ENCODE peak calls at places on chromosomes 1 and 21, in eight cellular contexts. S is naive thymus-derived CD4-positive, alpha-beta T cell; W is GM23338; N is keratinocyte; J is uterus; M is heart left ventricle; O is mammary epithelial cell; I is tibial artery. G is an unnamed sample. For H3K4me1, the result is how much of the 10 kb centered on the place peaks cover.

GRCh38 chr1:104760017-104760416 is 1010.3 kb downstream of the AMY1C start:
- DNase-seq in N (no peak), M (no peak), O (no peak), I (no peak), W (no peak), S (no peak), J (no peak), G (no peak)

GRCh38 chr1:41580021-41580420 is 95.5 kb upstream of the EDN2 start:
- DNase-seq in W (no peak), S (no peak), O (no peak), J (no peak), M (no peak), N (no peak), I (no peak), G (peak)

GRCh38 chr1:114956570-114956969 is 73.1 kb upstream of the TSHB start:
- DNase-seq in S (no peak), N (no peak), M (no peak), I (no peak), J (no peak), W (peak), O (peak), G (no peak)

GRCh38 chr1:53127546-53127945 is 14.9 kb downstream of the SLC1A7 start:
- DNase-seq in I (peak), N (no peak), S (no peak), J (no peak), O (no peak), W (no peak), M (no peak), G (no peak)

GRCh38 chr1:244414543-244414942 is 37.2 kb downstream of the ADSS2 start:
- DNase-seq in I (no peak), N (no peak), J (no peak), M (no peak), S (no peak), O (peak), W (no peak), G (no peak)

GRCh38 chr1:245953876-245954660 is 553.0 kb downstream of the SMYD3 start:
- DNase-seq in N (no peak), W (no peak), M (no peak), S (peak), I (no peak), J (no peak), O (peak), G (no peak)

GRCh38 chr1:24277420-24278169 is 41.6 kb upstream of the GRHL3 start:
- DNase-seq in J (no peak), W (no peak), I (no peak), N (no peak), O (peak), S (no peak), M (no peak), G (no peak)

GRCh38 chr1:163046071-163046470 is 23.1 kb upstream of the RGS4 start:
- DNase-seq in W (no peak), J (no peak), N (no peak), I (no peak), M (no peak), S (no peak), O (peak), G (no peak)

GRCh38 chr1:182350839-182351238 is 40.8 kb downstream of the GLUL start:
- DNase-seq in I (no peak), M (no peak), J (no peak), W (no peak), S (no peak), O (no peak), N (no peak), G (no peak)

GRCh38 chr1:199297901-199298300 is 659.1 kb downstream of the PTPRC start:
- DNase-seq in I (no peak), M (no peak), W (no peak), O (no peak), N (no peak), J (no peak), S (no peak), G (no peak)

GRCh38 chr21:36428789-36429671 is 43.8 kb downstream of the CHAF1B start:
- DNase-seq in O (no peak), N (no peak), I (no peak), S (no peak), M (no peak), J (no peak), W (no peak), G (no peak)

GRCh38 chr1:169427081-169427611 is at the start of gene CCDC181:
- DNase-seq in W (peak), M (peak), O (no peak), S (peak), I (no peak), N (no peak), J (peak), G (no peak)

GRCh38 chr1:119330940-119331263 is 37.7 kb upstream of the HAO2 start:
- DNase-seq in I (no peak), M (no peak), N (no peak), J (no peak), S (no peak), O (no peak), W (no peak), G (no peak)

GRCh38 chr21:40130476-40130875 is 263.2 kb downstream of the PCP4 start:
- DNase-seq in M (no peak), O (peak), J (no peak), W (no peak), I (no peak), N (peak), S (no peak), G (no peak)

GRCh38 chr1:192763756-192764155 is 45.1 kb upstream of the RGS2 start:
- DNase-seq in M (no peak), W (no peak), J (no peak), O (no peak), I (no peak), S (no peak), N (no peak), G (no peak)

GRCh38 chr1:44543816-44544185 is 130.5 kb downstream of the TMEM53 start:
- DNase-seq in O (no peak), S (no peak), I (no peak), W (peak), J (no peak), M (no peak), N (no peak), G (no peak)

GRCh38 chr1:239814306-239814881 is 277.3 kb upstream of the FMN2 start:
- DNase-seq in S (no peak), I (no peak), J (peak), M (no peak), N (no peak), W (peak), O (peak), G (peak)

GRCh38 chr1:202405928-202406327 is 57.4 kb downstream of the PPP1R12B start:
- DNase-seq in M (no peak), W (no peak), O (no peak), I (no peak), S (no peak), J (no peak), N (no peak), G (no peak)

GRCh38 chr1:2322065-2322571 is 69.2 kb downstream of the MORN1 start:
- DNase-seq in I (peak), J (peak), O (no peak), N (peak), W (peak), S (no peak), M (peak), G (peak)

GRCh38 chr1:239987103-239987745 is 104.5 kb upstream of the FMN2 start:
- DNase-seq in W (peak), N (no peak), O (peak), M (no peak), I (no peak), J (no peak), S (no peak), G (no peak)

GRCh38 chr21:43868461-43868860 is 3.4 kb downstream of the AGPAT3 start:
- DNase-seq in I (no peak), M (no peak), J (no peak), S (no peak), W (no peak), O (peak), N (no peak), G (no peak)

GRCh38 chr1:219020386-219020785 is 153.3 kb upstream of the LYPLAL1 start:
- DNase-seq in S (no peak), W (no peak), J (no peak), O (no peak), N (no peak), I (no peak), M (no peak), G (no peak)

GRCh38 chr21:26432410-26432809 is 140.7 kb downstream of the CYYR1 start:
- DNase-seq in N (no peak), J (no peak), M (no peak), W (no peak), I (no peak), S (no peak), O (no peak), G (no peak)

GRCh38 chr21:19807231-19807630 is 1191.0 kb upstream of the NCAM2 start:
- DNase-seq in S (no peak), O (no peak), J (no peak), W (no peak), I (no peak), N (no peak), M (no peak), G (no peak)

GRCh38 chr1:30287976-30288375 is 435.4 kb downstream of the MATN1 start:
- DNase-seq in I (peak), S (no peak), N (no peak), W (no peak), O (no peak), M (no peak), J (no peak), G (no peak)

GRCh38 chr1:8902765-8903164 is 24.3 kb upstream of the ENO1 start:
- DNase-seq in J (no peak), O (peak), M (no peak), W (no peak), I (no peak), N (peak), S (no peak), G (no peak)

GRCh38 chr21:44765231-44766013 is 36.2 kb downstream of the UBE2G2 start:
- DNase-seq in W (no peak), I (no peak), S (peak), J (no peak), M (no peak), N (no peak), O (peak), G (no peak)

GRCh38 chr21:33042812-33043211 is 17.1 kb downstream of the OLIG2 start:
- DNase-seq in J (no peak), S (no peak), N (no peak), W (no peak), O (peak), M (no peak), I (no peak), G (no peak)

GRCh38 chr1:28173151-28173979 is 3.1 kb downstream of the PTAFR start:
- DNase-seq in O (no peak), I (no peak), J (no peak), S (no peak), W (no peak), M (no peak), N (no peak), G (no peak)

GRCh38 chr1:208254862-208255261 is 10.7 kb upstream of the PLXNA2 start:
- DNase-seq in W (no peak), N (no peak), O (peak), I (no peak), J (no peak), S (no peak), M (no peak), G (no peak)

GRCh38 chr1:209534496-209535250 is 48.8 kb upstream of the CAMK1G start:
- DNase-seq in J (no peak), I (no peak), S (no peak), M (no peak), W (peak), O (no peak), N (no peak), G (no peak)

GRCh38 chr1:200512191-200512590 is 102.4 kb upstream of the ZNF281 start:
- DNase-seq in W (no peak), N (peak), S (no peak), O (peak), J (no peak), I (no peak), M (no peak), G (peak)

GRCh38 chr1:215192306-215192705 is 109.8 kb downstream of the KCNK2 start:
- DNase-seq in S (no peak), N (no peak), O (no peak), I (no peak), J (no peak), W (no peak), M (no peak), G (no peak)

GRCh38 chr1:15168479-15168878 is 14.9 kb downstream of the TMEM51 start:
- DNase-seq in O (peak), I (no peak), M (no peak), N (no peak), W (no peak), J (no peak), S (no peak), G (no peak)
- H3K27ac ChIP-seq in O (peak), I (no peak), M (no peak), N (peak), W (no peak), J (no peak), S (no peak), G (no peak)

GRCh38 chr1:18943914-18944572 is 12.4 kb downstream of the IFFO2 start:
- DNase-seq in O (no peak), S (no peak), M (no peak), J (no peak), N (no peak), W (no peak), I (no peak), G (no peak)

GRCh38 chr1:18946550-18947381 is 9.7 kb downstream of the IFFO2 start:
- DNase-seq in O (no peak), W (no peak), I (no peak), M (no peak), N (no peak), S (no peak), J (no peak), G (no peak)

GRCh38 chr1:18947570-18947969 is 8.9 kb downstream of the IFFO2 start:
- DNase-seq in J (no peak), N (no peak), I (no peak), W (no peak), M (no peak), S (no peak), O (no peak), G (no peak)

GRCh38 chr1:18944810-18945209 is 11.7 kb downstream of the IFFO2 start:
- DNase-seq in W (no peak), J (no peak), N (no peak), I (no peak), S (no peak), M (no peak), O (no peak), G (no peak)

DNA sequence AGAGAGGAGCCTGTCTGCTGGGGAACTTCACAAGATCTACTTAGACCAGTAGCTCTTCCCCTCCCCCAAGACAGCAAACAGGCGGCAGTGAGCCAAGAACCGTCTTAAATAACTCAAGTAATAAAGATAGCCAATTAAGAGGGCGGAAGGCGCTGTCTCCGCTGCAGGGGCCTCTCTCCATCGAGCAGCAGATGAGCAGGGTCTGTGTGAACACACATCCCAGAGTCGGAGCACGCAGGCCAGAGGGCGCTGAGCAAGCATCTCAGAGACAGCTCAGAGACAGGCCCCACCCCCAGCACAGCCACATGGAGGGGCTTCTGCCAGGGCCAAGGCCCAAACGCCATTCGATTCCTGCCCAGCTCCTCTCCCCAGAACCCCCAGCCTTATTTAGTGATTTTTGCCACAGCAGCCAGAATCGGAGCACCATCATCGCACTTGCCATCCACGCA is 11.1 kb downstream of the IFFO2 start:
- DNase-seq in M (no peak), W (peak), O (no peak), I (no peak), J (peak), S (no peak), N (no peak), G (no peak)
- H3K4me1 ChIP-seq in M (under half), W (under half), O (half or more), I (half or more), J (under half), S (half or more), N (half or more), G (half or more)

GRCh38 chr1:203440780-203441179 is 34.8 kb upstream of the PRELP start:
- DNase-seq in N (no peak), O (peak), J (peak), S (no peak), I (peak), W (peak), M (peak), G (peak)
- H3K27ac ChIP-seq in N (no peak), O (no peak), J (peak), S (no peak), I (peak), W (no peak), M (no peak), G (peak)

DNA sequence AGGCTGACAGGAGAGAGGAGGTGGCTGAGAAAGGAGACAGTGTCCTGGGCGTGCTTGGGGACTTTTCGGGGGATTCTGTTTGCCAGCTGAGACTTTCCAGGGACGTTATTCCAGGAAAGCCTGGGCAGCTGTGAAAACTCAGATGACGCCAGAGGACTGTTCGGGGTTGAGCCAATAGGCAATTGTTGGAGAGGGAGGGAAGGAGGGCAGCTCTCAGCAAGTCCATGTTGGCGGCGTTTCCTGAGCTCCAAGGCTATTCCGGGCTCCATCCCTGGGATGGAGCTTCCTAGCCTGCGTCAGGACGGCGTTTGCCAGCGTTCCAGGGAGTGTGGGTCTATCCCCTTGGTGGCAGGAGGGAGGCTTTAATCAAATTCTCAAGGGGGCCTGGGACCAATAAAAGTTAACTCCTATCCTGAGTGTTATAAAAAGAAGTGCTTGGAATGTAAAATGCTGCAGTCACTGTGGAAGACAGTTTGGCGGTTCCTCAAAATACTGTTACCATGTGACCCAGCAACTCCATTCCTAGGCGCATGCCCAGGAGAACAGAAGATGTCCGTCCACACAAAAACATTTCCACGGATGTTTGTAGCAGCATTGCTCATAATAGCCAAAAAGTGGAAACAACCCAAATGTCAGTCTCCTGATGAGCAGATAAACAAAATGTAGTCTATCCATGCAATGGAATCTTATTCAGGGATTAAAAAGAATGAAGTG is 15.2 kb downstream of the SLC27A3 start:
- DNase-seq in O (no peak), W (no peak), S (no peak), I (peak), M (peak), N (no peak), J (peak), G (peak)
- H3K4me1 ChIP-seq in O (under half), W (under half), S (under half), I (under half), M (under half), N (under half), J (under half), G (under half)

GRCh38 chr1:234518876-234519275 is 39.9 kb upstream of the TARBP1 start:
- DNase-seq in N (no peak), S (no peak), M (no peak), J (no peak), O (no peak), W (no peak), I (no peak), G (no peak)
- H3K27ac ChIP-seq in N (no peak), S (no peak), M (peak), J (peak), O (no peak), W (no peak), I (no peak), G (no peak)

GRCh38 chr1:26784023-26784871 is 3.5 kb upstream of the PIGV start:
- DNase-seq in S (no peak), J (peak), I (peak), N (no peak), O (no peak), M (no peak), W (peak), G (peak)
- H3K4me1 ChIP-seq in S (under half), J (under half), I (under half), N (under half), O (under half), M (under half), W (under half), G (under half)